ENCODE peak calls at places on chromosomes 13 and 19, in eight cellular contexts. E is stomach, X is PC-3, G is heart right ventricle, Y is BE2C, K is aorta, B is AG09309, L is heart left ventricle. Z is an unnamed sample.

GRCh38 chr13:21342699-21343442 is 116.2 kb downstream of the ZDHHC20 start:
- DNase-seq in E (no peak), G (no peak), L (no peak), B (no peak), X (no peak), K (no peak), Y (no peak), Z (no peak)

GRCh38 chr13:90709329-90709728 is 638.2 kb upstream of the MIR17HG start:
- DNase-seq in L (no peak), X (no peak), G (no peak), K (no peak), Y (no peak), B (no peak), E (no peak), Z (no peak)

GRCh38 chr13:99087954-99088491 is 110.2 kb upstream of the DOCK9 start:
- DNase-seq in X (peak), Y (peak), B (no peak), K (no peak), E (no peak), L (no peak), G (no peak), Z (peak)

GRCh38 chr19:2254052-2254872 is 2.0 kb downstream of the JSRP1 start:
- DNase-seq in X (no peak), L (no peak), Y (no peak), K (no peak), B (no peak), G (no peak), E (no peak), Z (no peak)

GRCh38 chr19:16208064-16208759 is 10.5 kb downstream of the AP1M1 start:
- DNase-seq in K (no peak), L (no peak), B (no peak), E (no peak), X (no peak), Y (no peak), G (no peak), Z (no peak)

GRCh38 chr13:79492313-79492798 is 11.4 kb downstream of the NDFIP2 start:
- DNase-seq in L (no peak), Y (no peak), K (no peak), B (no peak), X (no peak), E (no peak), G (no peak), Z (no peak)

GRCh38 chr19:2341247-2341705 is 12.8 kb downstream of the SPPL2B start:
- DNase-seq in X (no peak), B (no peak), L (no peak), K (no peak), E (no peak), Y (no peak), G (no peak), Z (no peak)

GRCh38 chr13:63107163-63107935 is 1691.7 kb upstream of the PCDH20 start:
- DNase-seq in X (peak), Y (no peak), E (no peak), G (no peak), B (no peak), L (no peak), K (no peak), Z (no peak)

GRCh38 chr13:59722580-59722900 is 441.2 kb downstream of the DIAPH3 start:
- DNase-seq in X (no peak), G (no peak), E (no peak), K (no peak), B (no peak), Y (no peak), L (no peak), Z (no peak)

GRCh38 chr19:2374808-2375207 is 14.7 kb downstream of the TMPRSS9 start:
- DNase-seq in B (no peak), E (no peak), X (no peak), G (no peak), K (no peak), L (no peak), Y (no peak), Z (no peak)

GRCh38 chr13:33016414-33017409 is at the start of gene KL:
- DNase-seq in X (no peak), E (peak), K (peak), B (no peak), L (peak), G (peak), Y (peak), Z (peak)

GRCh38 chr13:104483631-104484030 is 1417.4 kb upstream of the SLC10A2 start:
- DNase-seq in G (no peak), B (no peak), Y (no peak), K (no peak), E (no peak), L (no peak), X (no peak), Z (no peak)

GRCh38 chr13:70249332-70250064 is 141.2 kb upstream of the KLHL1 start:
- DNase-seq in G (no peak), B (no peak), L (no peak), Y (no peak), K (no peak), E (no peak), X (peak), Z (no peak)

GRCh38 chr19:13506550-13506878 is 235 bp upstream of the CACNA1A start:
- DNase-seq in K (no peak), Y (no peak), G (no peak), B (peak), X (no peak), E (no peak), L (no peak), Z (no peak)

GRCh38 chr13:23578411-23579071 is 8.3 kb downstream of the TNFRSF19 start:
- DNase-seq in E (peak), B (no peak), L (peak), K (peak), Y (peak), X (peak), G (peak), Z (peak)

GRCh38 chr13:94195715-94196114 is 283.8 kb downstream of the DCT start:
- DNase-seq in K (no peak), X (peak), G (no peak), B (peak), E (no peak), L (no peak), Y (no peak), Z (no peak)

GRCh38 chr19:35155441-35155840 is 906 bp downstream of the FXYD5 start:
- DNase-seq in X (no peak), G (no peak), Y (no peak), B (no peak), K (no peak), E (no peak), L (no peak), Z (no peak)

GRCh38 chr19:33819496-33819874 is 22.8 kb downstream of the KCTD15 start:
- DNase-seq in Y (no peak), B (no peak), E (no peak), K (no peak), G (no peak), L (no peak), X (no peak), Z (no peak)

GRCh38 chr13:69597088-69597487 is 510.5 kb upstream of the ATXN8OS start:
- DNase-seq in X (no peak), Y (no peak), G (no peak), E (no peak), K (no peak), L (no peak), B (no peak), Z (no peak)

GRCh38 chr13:50124536-50125305 is 109.5 kb downstream of the KCNRG start:
- DNase-seq in L (peak), X (peak), E (peak), B (no peak), K (peak), Y (peak), G (peak), Z (peak)

GRCh38 chr19:51735759-51736449 is 12.1 kb upstream of the HAS1 start:
- DNase-seq in G (no peak), B (peak), Y (no peak), E (peak), K (peak), X (no peak), L (peak), Z (peak)

GRCh38 chr13:46687810-46688209 is 109.2 kb downstream of the ESD start:
- DNase-seq in E (no peak), Y (no peak), K (no peak), B (no peak), X (peak), L (peak), G (no peak), Z (no peak)

GRCh38 chr13:95643471-95643813 is 1.1 kb downstream of the DZIP1 start:
- DNase-seq in G (no peak), K (no peak), B (no peak), Y (peak), L (no peak), X (no peak), E (no peak), Z (no peak)

GRCh38 chr13:22055259-22055658 is 384.4 kb downstream of the FGF9 start:
- DNase-seq in K (no peak), E (no peak), L (no peak), G (no peak), B (no peak), Y (no peak), X (no peak), Z (no peak)

GRCh38 chr19:32268381-32268780 is 77.0 kb upstream of the ZNF507 start:
- DNase-seq in K (no peak), E (no peak), G (no peak), B (no peak), X (no peak), L (no peak), Y (no peak), Z (no peak)

GRCh38 chr13:32850311-32851052 is 165.7 kb upstream of the KL start:
- DNase-seq in X (no peak), K (no peak), Y (no peak), B (peak), G (no peak), L (no peak), E (no peak), Z (no peak)

GRCh38 chr19:29841559-29842367 is 30.0 kb downstream of the CCNE1 start:
- DNase-seq in K (no peak), Y (peak), L (no peak), G (no peak), X (peak), B (no peak), E (no peak), Z (peak)

GRCh38 chr19:28746486-28746885 is 466.5 kb downstream of the UQCRFS1 start:
- DNase-seq in L (no peak), B (no peak), K (no peak), X (no peak), E (no peak), G (no peak), Y (no peak), Z (no peak)

GRCh38 chr13:87234981-87235380 is 436.2 kb upstream of the SLITRK5 start:
- DNase-seq in G (no peak), E (no peak), L (no peak), K (no peak), X (peak), Y (no peak), B (no peak), Z (no peak)

GRCh38 chr19:40806385-40807146 is 7.6 kb downstream of the EGLN2 start:
- DNase-seq in L (peak), X (no peak), E (peak), K (peak), B (peak), Y (peak), G (peak), Z (peak)

GRCh38 chr13:37453246-37453645 is 145.3 kb downstream of the POSTN start:
- DNase-seq in E (no peak), L (no peak), G (no peak), X (no peak), B (no peak), Y (no peak), K (no peak), Z (no peak)

GRCh38 chr13:36530050-36530789 is 97.9 kb downstream of the CCNA1 start:
- DNase-seq in X (peak), B (peak), G (no peak), Y (no peak), L (no peak), E (no peak), K (no peak), Z (no peak)

GRCh38 chr19:8366961-8367326 is 3.0 kb downstream of the ANGPTL4 start:
- DNase-seq in X (no peak), G (no peak), E (no peak), L (peak), K (no peak), Y (no peak), B (no peak), Z (no peak)
- H3K4me3 ChIP-seq in X (no peak), G (peak), E (peak), L (peak), K (no peak), Y (peak), B (no peak), Z (no peak)

GRCh38 chr13:97436845-97437244 is 2.9 kb downstream of the RAP2A start:
- DNase-seq in B (no peak), E (no peak), Y (no peak), G (no peak), K (no peak), X (no peak), L (no peak), Z (no peak)
- H3K4me3 ChIP-seq in B (no peak), E (no peak), Y (peak), G (peak), K (no peak), X (no peak), L (no peak), Z (no peak)

GRCh38 chr19:48552406-48553322 is 692 bp downstream of the SULT2B1 start:
- DNase-seq in K (no peak), L (no peak), B (no peak), X (peak), Y (no peak), E (no peak), G (no peak), Z (no peak)
- H3K4me3 ChIP-seq in K (no peak), L (no peak), B (no peak), X (peak), Y (no peak), E (no peak), G (no peak), Z (no peak)

DNA sequence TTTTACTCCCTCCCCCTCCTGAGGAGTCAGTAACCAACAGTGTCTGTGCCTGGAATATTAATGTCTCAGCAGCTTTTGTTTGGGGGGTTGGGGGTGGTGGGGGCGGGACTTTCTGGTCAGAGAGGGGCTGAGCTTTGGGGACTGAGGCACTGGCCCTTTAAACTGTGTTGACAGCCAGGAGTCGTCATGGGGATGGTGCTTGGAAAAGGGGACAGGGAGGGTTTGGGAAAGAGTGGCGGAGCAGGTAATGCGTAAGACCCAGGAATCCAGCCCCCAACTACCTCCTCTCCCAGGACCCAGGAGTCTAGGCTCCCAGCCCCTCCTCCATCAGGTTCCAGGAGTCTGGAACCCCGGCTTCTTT is 5.2 kb downstream of the CADM4 start:
- DNase-seq in B (no peak), X (no peak), K (no peak), L (no peak), Y (no peak), E (no peak), G (no peak), Z (no peak)
- H3K4me3 ChIP-seq in B (no peak), X (no peak), K (no peak), L (no peak), Y (no peak), E (no peak), G (no peak), Z (no peak)

GRCh38 chr19:18322759-18323460 is at the start of gene LSM4:
- DNase-seq in G (peak), X (peak), K (peak), E (peak), B (peak), Y (peak), L (peak), Z (peak)

GRCh38 chr19:18321729-18322091 is 1.2 kb downstream of the LSM4 start:
- DNase-seq in E (no peak), G (no peak), Y (no peak), B (no peak), L (no peak), K (no peak), X (no peak), Z (no peak)

GRCh38 chr19:18322318-18322758 is 538 bp downstream of the LSM4 start:
- DNase-seq in X (peak), L (peak), E (peak), Y (peak), G (no peak), B (no peak), K (peak), Z (peak)

GRCh38 chr19:18319591-18320135 is 3.2 kb downstream of the LSM4 start:
- DNase-seq in B (no peak), K (peak), E (peak), L (no peak), G (no peak), Y (no peak), X (no peak), Z (peak)

DNA sequence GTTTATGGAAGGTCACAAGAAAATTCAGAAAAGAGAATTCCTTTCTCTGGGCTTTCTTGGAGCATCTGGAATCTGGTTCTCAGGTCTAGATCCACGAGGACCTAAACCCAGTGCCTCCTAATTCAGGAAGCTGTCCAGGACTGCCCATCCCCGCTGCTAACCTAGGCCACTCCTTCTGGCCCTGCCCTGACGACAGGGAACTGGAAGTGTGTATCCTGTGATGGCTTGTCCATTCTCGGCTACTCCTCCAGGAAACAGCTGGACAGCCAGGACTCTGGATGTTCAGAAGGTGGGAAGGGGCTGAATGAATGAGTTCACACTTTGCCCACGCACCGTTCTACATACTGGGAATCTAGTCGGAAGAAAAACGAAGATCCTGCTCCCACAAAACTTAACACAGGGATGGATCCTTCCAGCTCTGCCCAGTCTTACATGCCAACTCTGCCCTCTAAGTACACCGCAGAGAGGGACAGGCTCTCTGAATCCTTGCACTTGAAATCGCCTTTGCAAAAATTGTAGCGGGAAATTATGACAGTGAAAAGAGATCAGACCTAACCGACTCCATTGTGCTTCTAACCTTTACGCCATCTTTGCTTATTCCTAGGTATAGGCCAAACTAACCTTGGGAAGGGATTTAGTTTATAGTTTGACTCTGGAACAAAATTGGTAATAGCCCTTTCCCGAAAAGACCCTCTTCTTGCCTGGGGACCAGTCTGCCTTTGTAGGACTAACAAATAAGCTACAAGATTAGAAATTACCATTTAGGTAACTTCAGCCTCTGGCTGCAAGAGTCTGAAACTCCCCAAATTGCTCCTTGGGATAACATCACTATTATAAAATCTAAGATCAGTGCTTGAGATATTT is 1.8 kb downstream of the LSM4 start:
- DNase-seq in B (no peak), E (peak), G (no peak), X (no peak), K (peak), L (no peak), Y (no peak), Z (peak)
- H3K4me3 ChIP-seq in B (no peak), E (no peak), G (no peak), X (peak), K (no peak), L (no peak), Y (peak), Z (no peak)

GRCh38 chr13:27794075-27794691 is 1.9 kb downstream of the GSX1 start:
- DNase-seq in L (no peak), Y (no peak), X (no peak), B (no peak), E (no peak), G (no peak), K (no peak), Z (no peak)
- H3K4me3 ChIP-seq in L (no peak), Y (no peak), X (no peak), B (no peak), E (no peak), G (no peak), K (no peak), Z (no peak)

GRCh38 chr13:100275746-100276145 is 186.9 kb downstream of the PCCA start:
- DNase-seq in L (no peak), Y (no peak), X (peak), B (no peak), E (no peak), K (no peak), G (no peak), Z (no peak)

GRCh38 chr13:100273138-100273537 is 184.2 kb downstream of the PCCA start:
- DNase-seq in G (no peak), L (no peak), X (no peak), E (no peak), Y (no peak), B (no peak), K (no peak), Z (no peak)

GRCh38 chr13:100273576-100273975 is 184.7 kb downstream of the PCCA start:
- DNase-seq in K (no peak), X (no peak), E (no peak), L (no peak), Y (no peak), B (no peak), G (no peak), Z (no peak)

GRCh38 chr13:100269837-100270236 is 180.9 kb downstream of the PCCA start:
- DNase-seq in E (peak), X (peak), G (peak), B (peak), Y (no peak), L (peak), K (peak), Z (peak)

GRCh38 chr13:100274942-100275506 is 186.1 kb downstream of the PCCA start:
- DNase-seq in B (no peak), L (no peak), E (no peak), K (no peak), G (no peak), X (no peak), Y (no peak), Z (no peak)
- H3K4me3 ChIP-seq in B (no peak), L (no peak), E (no peak), K (no peak), G (no peak), X (no peak), Y (no peak), Z (no peak)